ENCODE peak calls at places on chromosomes 13 and 19, in four cellular contexts. C, Y, M and U are unnamed samples.

GRCh38 chr19:1279782-1280341 is 4.5 kb downstream of the FAM174C start:
- DNase-seq in C (peak), Y (peak), M (peak), U (peak)

GRCh38 chr19:54206030-54206830 is 5.6 kb downstream of the RPS9 start:
- DNase-seq in Y (no peak), M (no peak), C (no peak), U (no peak)

GRCh38 chr19:58396691-58397532 is 1.5 kb downstream of the RNF225 start:
- DNase-seq in C (no peak), Y (no peak), M (peak), U (no peak)

GRCh38 chr13:100667894-100668293 is 6.7 kb downstream of the TMTC4 start:
- DNase-seq in C (no peak), Y (no peak), M (no peak), U (no peak)

GRCh38 chr13:34334984-34335661 is 517.2 kb downstream of the RFC3 start:
- DNase-seq in Y (no peak), M (no peak), C (no peak), U (no peak)

GRCh38 chr13:35699805-35700204 is 223.3 kb upstream of the MAB21L1 start:
- DNase-seq in M (no peak), Y (peak), C (no peak), U (peak)

GRCh38 chr13:90382425-90382824 is 965.1 kb upstream of the MIR17HG start:
- DNase-seq in Y (no peak), M (no peak), C (no peak), U (no peak)

GRCh38 chr19:49557641-49558325 is 22.6 kb downstream of the NOSIP start:
- DNase-seq in M (no peak), Y (no peak), C (no peak), U (no peak)

GRCh38 chr19:2240881-2241760 is 4.5 kb downstream of the SF3A2 start:
- DNase-seq in Y (no peak), C (no peak), M (no peak), U (no peak)

GRCh38 chr19:33449799-33450198 is 71.8 kb downstream of the PEPD start:
- DNase-seq in M (no peak), C (no peak), Y (no peak), U (no peak)

GRCh38 chr13:49935171-49936084 is 712 bp downstream of the SPRYD7 start:
- DNase-seq in C (no peak), Y (peak), M (peak), U (no peak)

GRCh38 chr19:6091771-6092291 is 18.5 kb downstream of the RFX2 start:
- DNase-seq in C (no peak), M (no peak), Y (peak), U (no peak)

GRCh38 chr13:29496241-29496712 is 99.2 kb downstream of the SLC7A1 start:
- DNase-seq in M (no peak), Y (no peak), C (no peak), U (peak)

GRCh38 chr19:37914908-37915307 is 7.9 kb downstream of the SIPA1L3 start:
- DNase-seq in M (no peak), C (no peak), Y (no peak), U (no peak)

GRCh38 chr19:1244693-1245451 is 3.3 kb downstream of the ATP5F1D start:
- DNase-seq in Y (no peak), C (no peak), M (peak), U (peak)

GRCh38 chr13:103188688-103189326 is 122.6 kb upstream of the SLC10A2 start:
- DNase-seq in C (no peak), Y (no peak), M (no peak), U (no peak)